ENCODE peak calls at places on chromosomes 6 and 20, in eight cellular contexts. Q is breast epithelium, V is type B pancreatic cell, I is spleen, U is mammary epithelial cell, Y is colonic mucosa, X is GM12865, E is PC-3. O is an unnamed sample.

GRCh38 chr6:143195349-143195845 is 134.7 kb downstream of the AIG1 start:
- DNase-seq in Q (no peak), V (no peak), I (no peak), U (no peak), Y (no peak), X (no peak), E (no peak), O (no peak)

GRCh38 chr6:106527111-106527510 is 102.2 kb downstream of the RTN4IP1 start:
- DNase-seq in Q (no peak), V (no peak), I (no peak), U (peak; percentile 41), Y (no peak), X (no peak), E (peak; percentile 41), O (no peak)

GRCh38 chr6:13769655-13770053 is 44.7 kb downstream of the MCUR1 start:
- DNase-seq in Q (no peak), V (no peak), I (no peak), U (no peak), Y (no peak), X (no peak), E (no peak), O (no peak)

GRCh38 chr6:168880271-168880670 is 373.4 kb downstream of the THBS2 start:
- DNase-seq in Q (no peak), V (no peak), I (no peak), U (no peak), Y (no peak), X (no peak), E (no peak), O (no peak)

GRCh38 chr6:167550936-167551633 is 226.2 kb downstream of the TTLL2 start:
- DNase-seq in Q (no peak), V (no peak), I (peak; percentile 85), U (no peak), Y (peak; percentile 59), X (no peak), E (no peak), O (no peak)

GRCh38 chr20:24303393-24303792 is 166.0 kb upstream of the SYNDIG1 start:
- DNase-seq in Q (no peak), V (no peak), I (no peak), U (no peak), Y (no peak), X (no peak), E (peak; percentile 23), O (no peak)

GRCh38 chr6:131803007-131803769 is 4.6 kb upstream of the ENPP1 start:
- DNase-seq in Q (no peak), V (no peak), I (no peak), U (no peak), Y (no peak), X (no peak), E (no peak), O (no peak)

GRCh38 chr6:3706547-3707467 is 44.7 kb downstream of the PXDC1 start:
- DNase-seq in Q (no peak), V (no peak), I (no peak), U (peak; percentile 7), Y (no peak), X (no peak), E (no peak), O (no peak)

GRCh38 chr6:154732824-154733609 is at the start of gene SCAF8:
- DNase-seq in Q (peak; percentile 77), V (peak; percentile 92), I (peak; percentile 98), U (peak; percentile 82), Y (peak; percentile 83), X (peak; percentile 90), E (peak; percentile 83), O (peak; percentile 72)

GRCh38 chr6:84220809-84221409 is 6.5 kb downstream of the CEP162 start:
- DNase-seq in Q (no peak), V (no peak), I (no peak), U (peak; percentile 11), Y (no peak), X (peak; percentile 25), E (peak; percentile 48), O (no peak)

GRCh38 chr6:142478117-142478516 is 176.3 kb downstream of the ADGRG6 start:
- DNase-seq in Q (no peak), V (no peak), I (no peak), U (peak; percentile 44), Y (no peak), X (peak; percentile 34), E (peak; percentile 40), O (peak; percentile 17)

GRCh38 chr6:12369781-12370262 is 79.7 kb downstream of the EDN1 start:
- DNase-seq in Q (no peak), V (no peak), I (peak; percentile 78), U (no peak), Y (no peak), X (peak; percentile 87), E (peak; percentile 86), O (no peak)

GRCh38 chr6:26361544-26361943 is 3.5 kb upstream of the BTN3A2 start:
- DNase-seq in Q (no peak), V (no peak), I (no peak), U (no peak), Y (no peak), X (no peak), E (no peak), O (no peak)

GRCh38 chr6:140401666-140402255 is 1027.3 kb upstream of the CITED2 start:
- DNase-seq in Q (no peak), V (no peak), I (no peak), U (peak; percentile 8), Y (no peak), X (no peak), E (peak; percentile 11), O (no peak)

GRCh38 chr20:2236266-2236665 is 59.5 kb upstream of the TGM3 start:
- DNase-seq in Q (no peak), V (no peak), I (no peak), U (peak; percentile 20), Y (no peak), X (no peak), E (no peak), O (peak; percentile 65)

GRCh38 chr6:139905404-139906052 is 531.1 kb upstream of the CITED2 start:
- DNase-seq in Q (no peak), V (no peak), I (no peak), U (no peak), Y (no peak), X (no peak), E (no peak), O (no peak)

GRCh38 chr6:157645201-157645795 is 177.7 kb upstream of the SNX9 start:
- DNase-seq in Q (no peak), V (no peak), I (no peak), U (no peak), Y (no peak), X (no peak), E (no peak), O (no peak)

GRCh38 chr20:46519678-46520077 is 6.3 kb upstream of the ZNF334 start:
- DNase-seq in Q (no peak), V (no peak), I (no peak), U (no peak), Y (no peak), X (no peak), E (no peak), O (no peak)
- TF ChIP-seq CTCF in Q (no peak), V (no peak), I (no peak), U (no peak), Y (no peak), X (no peak), E (no peak), O (no peak)

GRCh38 chr20:3653921-3654320 is 9.3 kb downstream of the GFRA4 start:
- DNase-seq in Q (no peak), V (no peak), I (no peak), U (no peak), Y (no peak), X (no peak), E (no peak), O (no peak)

GRCh38 chr20:3651204-3651970 is 11.8 kb downstream of the GFRA4 start:
- DNase-seq in Q (no peak), V (no peak), I (no peak), U (no peak), Y (no peak), X (no peak), E (no peak), O (no peak)

GRCh38 chr20:3652217-3652616 is 11.0 kb downstream of the GFRA4 start:
- DNase-seq in Q (no peak), V (no peak), I (no peak), U (no peak), Y (no peak), X (no peak), E (no peak), O (no peak)

GRCh38 chr20:3654326-3655031 is 8.7 kb downstream of the GFRA4 start:
- DNase-seq in Q (no peak), V (no peak), I (no peak), U (no peak), Y (no peak), X (no peak), E (no peak), O (no peak)

GRCh38 chr20:3652646-3653596 is 10.3 kb downstream of the GFRA4 start:
- DNase-seq in Q (no peak), V (no peak), I (no peak), U (no peak), Y (no peak), X (no peak), E (no peak), O (no peak)
- TF ChIP-seq CTCF in Q (no peak), V (no peak), I (no peak), U (no peak), Y (no peak), X (no peak), E (no peak), O (no peak)

GRCh38 chr6:135743476-135743875 is 108.0 kb upstream of the PDE7B start:
- DNase-seq in Q (no peak), V (no peak), I (no peak), U (peak; percentile 2), Y (no peak), X (no peak), E (no peak), O (no peak)

GRCh38 chr6:135738646-135739045 is 112.9 kb upstream of the PDE7B start:
- DNase-seq in Q (no peak), V (no peak), I (no peak), U (no peak), Y (no peak), X (no peak), E (no peak), O (no peak)

GRCh38 chr6:135740580-135740979 is 110.9 kb upstream of the PDE7B start:
- DNase-seq in Q (no peak), V (no peak), I (no peak), U (no peak), Y (no peak), X (no peak), E (no peak), O (no peak)

DNA sequence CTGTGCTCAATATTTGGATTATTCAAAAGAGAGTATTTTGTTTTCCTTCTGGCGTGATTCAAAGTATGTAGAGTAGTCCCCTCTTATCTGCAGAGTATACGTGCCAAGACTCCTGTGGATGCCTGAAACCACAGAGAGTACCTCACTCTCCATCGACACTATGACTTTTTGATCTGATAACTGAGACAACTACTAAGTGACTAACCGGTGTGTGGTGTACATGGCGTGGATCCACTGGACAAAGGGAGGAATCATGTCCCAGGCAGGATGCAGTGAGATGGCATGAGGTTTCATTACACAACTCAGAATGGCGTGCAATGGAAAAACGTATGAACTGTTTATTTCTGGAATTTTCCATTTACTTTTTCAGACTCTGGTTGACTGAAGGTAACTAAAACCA is 112.2 kb upstream of the PDE7B start:
- DNase-seq in Q (no peak), V (no peak), I (no peak), U (peak; percentile 40), Y (no peak), X (no peak), E (peak; percentile 59), O (no peak)
- TF ChIP-seq CTCF in Q (no peak), V (no peak), I (no peak), U (no peak), Y (no peak), X (no peak), E (no peak), O (no peak)

GRCh38 chr6:152993847-152994246 is 8.7 kb downstream of the MTRF1L start:
- DNase-seq in Q (no peak), V (no peak), I (no peak), U (no peak), Y (no peak), X (no peak), E (no peak), O (no peak)

GRCh38 chr6:152993431-152993830 is 9.1 kb downstream of the MTRF1L start:
- DNase-seq in Q (no peak), V (no peak), I (no peak), U (no peak), Y (no peak), X (no peak), E (no peak), O (no peak)
- TF ChIP-seq CTCF in Q (no peak), V (peak; percentile 41), I (no peak), U (no peak), Y (no peak), X (peak; percentile 4), E (peak; percentile 36), O (no peak)

O was measured in RWPE1.